ENCODE peak calls at places on chromosomes 5 and 9, in nine cellular contexts. X is A549; E is K562; J is left ventricle myocardium superior; M is kidney tubule cell; K is naive thymus-derived CD8-positive, alpha-beta T cell; T is NCI-H1417 treated with DMSO at 0.1 percent for 48 hours; L is naive thymus-derived CD4-positive, alpha-beta T cell; Y is colonic mucosa. G is an unnamed sample.

GRCh38 chr9:109179801-109180523 is 12.9 kb upstream of the FRRS1L start:
- DNase-seq in J (peak; percentile 62), Y (no peak), E (no peak), X (no peak), L (no peak), M (no peak), T (no peak), K (no peak), G (no peak)

GRCh38 chr9:3330792-3331420 is 194.9 kb downstream of the RFX3 start:
- DNase-seq in E (no peak), K (no peak), J (no peak), L (no peak), M (peak; percentile 84), Y (no peak), T (no peak), X (peak; percentile 6), G (no peak)

GRCh38 chr5:172878585-172879433 is 44.8 kb downstream of the ERGIC1 start:
- DNase-seq in X (no peak), J (peak; percentile 27), K (no peak), L (no peak), M (no peak), T (no peak), Y (no peak), E (no peak), G (no peak)

GRCh38 chr9:35891649-35892048 is 14.4 kb upstream of the HRCT1 start:
- DNase-seq in M (no peak), L (no peak), E (no peak), X (no peak), Y (no peak), J (no peak), T (no peak), K (no peak), G (no peak)

GRCh38 chr5:100903036-100903887 is at the start of gene ST8SIA4:
- DNase-seq in T (no peak), Y (peak; percentile 84), M (peak; percentile 64), E (peak; percentile 67), K (peak; percentile 83), J (peak; percentile 87), L (peak; percentile 95), X (no peak), G (no peak)

GRCh38 chr5:42235241-42235640 is 188.0 kb upstream of the GHR start:
- DNase-seq in X (no peak), L (no peak), T (no peak), K (no peak), Y (no peak), M (no peak), E (no peak), J (no peak), G (no peak)

GRCh38 chr5:122367445-122367844 is 55.4 kb downstream of the SNCAIP start:
- DNase-seq in X (no peak), T (no peak), M (no peak), J (no peak), E (no peak), Y (no peak), L (no peak), K (no peak), G (no peak)

GRCh38 chr5:14267166-14267838 is 124.2 kb downstream of the TRIO start:
- DNase-seq in E (peak; percentile 55), L (no peak), X (no peak), K (no peak), T (no peak), Y (no peak), M (peak; percentile 42), J (no peak), G (no peak)

GRCh38 chr9:126119731-126120130 is 206.9 kb upstream of the MVB12B start:
- DNase-seq in L (no peak), K (no peak), J (no peak), X (no peak), E (no peak), M (no peak), T (no peak), Y (no peak), G (no peak)

GRCh38 chr5:55440188-55440646 is 94.5 kb downstream of the PLPP1 start:
- DNase-seq in Y (no peak), E (peak; percentile 42), T (no peak), X (no peak), L (no peak), M (no peak), J (no peak), K (no peak), G (no peak)

GRCh38 chr5:69527128-69527745 is 32.8 kb upstream of the GTF2H2C start:
- DNase-seq in K (no peak), L (no peak), J (no peak), E (no peak), M (no peak), X (no peak), T (no peak), Y (no peak), G (no peak)

GRCh38 chr9:35510366-35510744 is 20.4 kb downstream of the RUSC2 start:
- DNase-seq in L (no peak), T (no peak), X (no peak), J (no peak), M (peak; percentile 58), K (no peak), E (no peak), Y (no peak), G (no peak)

GRCh38 chr5:180441577-180441976 is 52.6 kb upstream of the CNOT6 start:
- DNase-seq in M (peak; percentile 6), X (peak; percentile 33), L (no peak), K (no peak), T (no peak), J (no peak), Y (no peak), E (no peak), G (no peak)

GRCh38 chr9:2321523-2322148 is 300.0 kb upstream of the VLDLR start:
- DNase-seq in L (no peak), E (no peak), M (no peak), K (no peak), X (no peak), J (no peak), T (no peak), Y (no peak), G (no peak)

GRCh38 chr9:100473271-100474081 is 527 bp downstream of the TMEFF1 start:
- DNase-seq in T (no peak), M (peak; percentile 55), L (peak; percentile 10), K (peak; percentile 12), E (peak; percentile 46), J (peak; percentile 40), Y (peak; percentile 19), X (peak; percentile 44), G (no peak)

GRCh38 chr9:128059365-128059983 is 7.6 kb downstream of the NAIF1 start:
- DNase-seq in T (no peak), X (no peak), L (no peak), M (no peak), K (no peak), J (no peak), Y (no peak), E (no peak), G (no peak)

GRCh38 chr5:169561883-169562282 is 21.7 kb upstream of the SPDL1 start:
- DNase-seq in K (no peak), J (no peak), E (no peak), T (no peak), Y (no peak), L (no peak), M (no peak), X (no peak), G (no peak)

GRCh38 chr9:15622596-15622995 is 69.8 kb downstream of the CCDC171 start:
- DNase-seq in T (no peak), E (no peak), Y (no peak), X (no peak), L (no peak), J (no peak), K (no peak), M (peak; percentile 16), G (no peak)

GRCh38 chr9:122819791-122820489 is 8.4 kb downstream of the PDCL start:
- DNase-seq in E (no peak), L (no peak), X (no peak), J (no peak), T (no peak), M (no peak), Y (no peak), K (no peak), G (no peak)

GRCh38 chr5:14908195-14908594 is 36.6 kb upstream of the ANKH start:
- DNase-seq in J (peak; percentile 51), Y (no peak), T (no peak), L (no peak), M (no peak), E (no peak), K (no peak), X (no peak), G (no peak)

GRCh38 chr5:104172976-104173375 is 610.4 kb upstream of the NUDT12 start:
- DNase-seq in K (no peak), J (no peak), Y (no peak), X (no peak), T (no peak), M (no peak), E (no peak), L (no peak), G (no peak)

GRCh38 chr5:180600554-180601041 is 9.3 kb upstream of the SCGB3A1 start:
- DNase-seq in X (no peak), E (no peak), M (no peak), J (no peak), T (no peak), K (no peak), L (no peak), Y (no peak), G (no peak)

GRCh38 chr5:40288791-40289475 is 390.8 kb upstream of the PTGER4 start:
- DNase-seq in Y (no peak), K (no peak), T (no peak), J (no peak), L (no peak), X (no peak), E (no peak), M (no peak), G (no peak)

GRCh38 chr9:36935768-36936497 is 98.1 kb downstream of the PAX5 start:
- DNase-seq in J (no peak), Y (no peak), T (no peak), L (no peak), E (no peak), X (no peak), M (no peak), K (no peak), G (no peak)

GRCh38 chr5:108339220-108339619 is 42.7 kb downstream of the FBXL17 start:
- DNase-seq in X (no peak), Y (no peak), M (no peak), K (no peak), E (no peak), T (no peak), L (no peak), J (no peak), G (no peak)

GRCh38 chr5:52786937-52787599 is 648 bp upstream of the ITGA1 start:
- DNase-seq in K (peak; percentile 38), X (no peak), L (peak; percentile 43), Y (peak; percentile 71), T (no peak), M (peak; percentile 62), E (no peak), J (no peak), G (peak; percentile 30)

GRCh38 chr9:115593587-115594091 is 475.7 kb upstream of the TNC start:
- DNase-seq in Y (no peak), E (peak; percentile 9), J (no peak), X (peak; percentile 51), K (peak; percentile 2), M (peak; percentile 65), L (no peak), T (no peak), G (peak; percentile 9)

GRCh38 chr9:130874783-130875182 is 21.8 kb downstream of the QRFP start:
- DNase-seq in L (no peak), Y (no peak), K (no peak), J (no peak), M (no peak), E (no peak), X (no peak), T (no peak), G (no peak)

GRCh38 chr9:22041792-22042191 is 32.7 kb upstream of the CDKN2B start:
- DNase-seq in E (no peak), K (no peak), X (no peak), M (peak; percentile 65), Y (peak; percentile 91), T (no peak), L (no peak), J (no peak), G (no peak)

GRCh38 chr5:9437741-9438240 is 108.1 kb downstream of the SEMA5A start:
- DNase-seq in X (no peak), M (peak; percentile 65), K (no peak), L (no peak), E (no peak), T (no peak), Y (no peak), J (no peak), G (no peak)

GRCh38 chr5:162603399-162603798 is 535.8 kb downstream of the GABRG2 start:
- DNase-seq in Y (no peak), L (no peak), X (no peak), E (no peak), K (no peak), M (no peak), T (no peak), J (no peak), G (no peak)